ENCODE peak calls at places on chromosomes 2 and 18, in seven cellular contexts. W, P, Q, J, T, D and Z are unnamed samples.

GRCh38 chr2:26172189-26172865 is 561 bp upstream of the GAREM2 start:
- DNase-seq in W (no peak), P (no peak), Q (no peak), D (no peak), T (peak; percentile 41), J (no peak), Z (no peak)

GRCh38 chr2:168348076-168348475 is 100.7 kb upstream of the STK39 start:
- DNase-seq in D (peak; percentile 73), P (peak; percentile 40), W (no peak), Q (no peak), T (peak; percentile 66), J (peak; percentile 57), Z (peak; percentile 47)

GRCh38 chr2:50125230-50125629 is 906.7 kb downstream of the NRXN1 start:
- DNase-seq in W (no peak), P (no peak), Q (no peak), D (no peak), J (no peak), T (no peak), Z (no peak)

GRCh38 chr2:45721150-45721549 is 69.7 kb downstream of the PRKCE start:
- DNase-seq in T (no peak), W (no peak), P (no peak), D (peak; percentile 20), J (no peak), Q (no peak), Z (no peak)

GRCh38 chr2:119282966-119283511 is 59.4 kb downstream of the STEAP3 start:
- DNase-seq in W (no peak), D (no peak), P (no peak), Q (no peak), J (no peak), T (no peak), Z (no peak)

GRCh38 chr2:181984814-181985631 is 630 bp upstream of the PPP1R1C start:
- DNase-seq in D (no peak), J (no peak), P (no peak), W (no peak), Q (no peak), T (no peak), Z (no peak)

GRCh38 chr2:33238111-33238510 is 238.3 kb upstream of the RASGRP3 start:
- DNase-seq in Q (no peak), D (no peak), J (no peak), T (no peak), P (no peak), W (no peak), Z (no peak)

GRCh38 chr18:53817976-53818950 is 406.2 kb downstream of the MBD2 start:
- DNase-seq in P (no peak), D (no peak), Q (no peak), W (no peak), J (no peak), T (no peak), Z (no peak)

GRCh38 chr2:12764075-12764722 is 47.5 kb downstream of the TRIB2 start:
- DNase-seq in J (no peak), Q (no peak), P (no peak), T (no peak), W (no peak), D (no peak), Z (no peak)

GRCh38 chr2:16623046-16623445 is 42.6 kb downstream of the CYRIA start:
- DNase-seq in T (no peak), P (no peak), W (no peak), Q (no peak), D (no peak), J (no peak), Z (no peak)

GRCh38 chr18:28802546-28802945 is 625.6 kb upstream of the CDH2 start:
- DNase-seq in W (no peak), P (no peak), J (no peak), T (no peak), D (no peak), Q (no peak), Z (no peak)

GRCh38 chr2:120489023-120489422 is 143.1 kb downstream of the INHBB start:
- DNase-seq in D (no peak), W (no peak), J (no peak), T (no peak), P (no peak), Q (no peak), Z (no peak)

GRCh38 chr2:120486441-120486840 is 140.5 kb downstream of the INHBB start:
- DNase-seq in T (no peak), W (no peak), P (no peak), Q (no peak), J (no peak), D (no peak), Z (peak; percentile 72)

GRCh38 chr2:120486946-120487345 is 141.0 kb downstream of the INHBB start:
- DNase-seq in T (peak; percentile 9), Q (no peak), P (no peak), W (no peak), J (no peak), D (peak; percentile 80), Z (no peak)

GRCh38 chr2:120490091-120490798 is 144.3 kb downstream of the INHBB start:
- DNase-seq in Q (no peak), D (no peak), P (no peak), W (no peak), T (no peak), J (no peak), Z (no peak)

DNA sequence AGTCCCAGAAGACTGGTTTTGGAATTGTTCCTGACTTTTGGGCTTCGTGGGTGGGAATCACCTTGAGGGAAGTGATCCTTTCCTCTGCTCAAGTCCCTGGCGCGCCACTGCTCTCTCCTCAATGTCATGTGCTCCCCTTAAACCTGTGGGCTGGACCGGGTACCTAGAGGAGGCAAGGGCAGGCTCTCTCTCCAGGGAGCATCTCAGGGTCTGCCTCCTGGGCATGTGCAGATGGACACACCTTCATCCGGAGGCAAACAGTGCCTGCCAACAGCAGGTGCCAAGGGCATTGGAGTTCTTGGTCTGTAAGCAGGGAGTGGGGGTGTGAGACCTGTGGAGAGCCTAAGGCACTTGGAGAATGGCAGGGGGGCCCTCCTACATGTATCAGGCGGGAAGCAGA is 142.6 kb downstream of the INHBB start:
- DNase-seq in W (no peak), Q (no peak), P (no peak), J (no peak), T (no peak), D (no peak), Z (no peak)
- TF ChIP-seq JUND in W (no peak), Q (no peak), P (no peak), J (no peak), T (no peak), D (no peak), Z (no peak)

GRCh38 chr2:120715941-120716340 is 19.7 kb upstream of the GLI2 start:
- DNase-seq in Q (no peak), T (no peak), J (no peak), D (no peak), P (no peak), W (no peak), Z (no peak)
- TF ChIP-seq JUND in Q (no peak), T (no peak), J (no peak), D (no peak), P (no peak), W (no peak), Z (no peak)

GRCh38 chr2:226649871-226650660 is 149.6 kb downstream of the IRS1 start:
- DNase-seq in D (peak; percentile 90), Q (peak; percentile 33), P (no peak), J (peak; percentile 97), T (peak; percentile 17), W (peak; percentile 56), Z (peak; percentile 22)
- TF ChIP-seq JUND in D (peak; percentile 99), Q (no peak), P (peak; percentile 62), J (no peak), T (peak; percentile 65), W (peak; percentile 96), Z (no peak)

GRCh38 chr18:63514326-63514725 is 27.8 kb upstream of the SERPINB12 start:
- DNase-seq in W (no peak), P (no peak), D (no peak), Q (no peak), T (no peak), J (no peak), Z (no peak)

GRCh38 chr18:63515799-63516198 is 26.4 kb upstream of the SERPINB12 start:
- DNase-seq in T (no peak), D (no peak), J (no peak), W (no peak), Q (no peak), P (no peak), Z (no peak)

GRCh38 chr18:63515279-63515678 is 26.9 kb upstream of the SERPINB12 start:
- DNase-seq in Q (no peak), D (no peak), J (no peak), T (no peak), P (no peak), W (no peak), Z (no peak)

GRCh38 chr18:63520053-63520452 is 22.1 kb upstream of the SERPINB12 start:
- DNase-seq in P (no peak), T (no peak), W (no peak), D (no peak), Q (no peak), J (no peak), Z (no peak)

DNA sequence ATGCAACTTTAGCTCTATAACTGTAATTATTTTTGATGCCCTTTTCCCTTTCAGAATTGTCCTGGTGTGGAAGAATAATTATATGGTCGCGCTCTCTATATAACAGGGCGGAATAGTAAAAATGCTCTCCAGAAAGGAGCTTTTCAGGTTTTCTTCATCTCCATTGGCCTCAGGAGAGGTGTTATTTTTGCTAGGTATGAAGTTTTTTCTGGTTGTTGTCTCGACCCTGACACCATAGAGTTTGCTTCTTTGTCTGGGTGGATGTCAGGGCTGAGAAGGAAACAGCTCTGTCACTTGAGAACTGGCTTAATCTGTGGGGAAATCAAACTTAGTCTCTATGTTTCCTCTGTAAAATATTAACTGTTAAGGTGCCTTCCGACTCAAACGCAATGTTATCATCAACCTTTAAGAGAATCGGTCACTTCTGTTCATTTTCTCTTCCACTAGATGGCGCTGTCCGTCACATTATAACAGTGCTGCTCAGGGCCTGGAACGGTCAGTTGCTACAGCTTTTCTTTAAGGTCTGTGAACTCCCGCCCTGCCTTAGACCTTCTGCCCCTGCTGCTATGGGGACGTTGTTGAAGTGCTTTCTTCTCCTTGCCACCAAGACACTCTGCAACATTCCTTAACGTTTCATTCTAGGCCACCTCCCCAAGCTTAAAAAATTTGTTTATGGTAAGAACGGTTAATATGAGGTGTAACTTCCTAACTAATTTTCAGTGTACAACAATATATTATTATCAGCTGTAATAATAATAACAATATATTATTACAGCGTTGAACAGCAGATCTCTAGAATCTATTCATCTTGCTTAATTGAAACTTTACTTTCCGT is 23.8 kb upstream of the SERPINB12 start:
- DNase-seq in W (peak; percentile 60), D (peak; percentile 75), J (peak; percentile 78), T (peak; percentile 77), Q (peak; percentile 16), P (peak; percentile 35), Z (peak; percentile 1)
- TF ChIP-seq JUND in W (no peak), D (no peak), J (no peak), T (no peak), Q (no peak), P (no peak), Z (no peak)

DNA sequence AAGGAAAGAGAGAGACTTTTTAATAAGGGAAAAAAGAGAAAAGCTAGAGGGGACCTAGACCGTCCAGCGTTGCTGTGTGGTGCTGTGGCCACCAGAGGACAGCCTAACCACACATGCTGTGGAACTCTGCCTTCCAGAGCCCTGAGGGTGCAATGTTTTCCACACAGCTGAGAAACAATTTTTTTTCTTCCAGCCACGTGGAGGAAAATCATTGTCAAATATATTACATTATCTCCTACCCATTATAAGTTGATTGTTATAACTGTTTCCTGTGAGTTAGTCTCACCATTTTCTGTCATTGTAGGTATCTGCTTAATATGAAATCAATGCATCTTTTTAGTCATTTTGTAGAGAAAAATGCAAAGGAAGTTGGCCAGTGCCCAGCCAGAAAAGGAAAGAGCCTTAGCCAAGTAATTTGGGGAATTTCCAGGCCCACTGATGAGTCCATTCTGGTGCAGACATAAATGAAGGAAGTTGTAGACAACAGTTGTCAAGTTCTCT is 5.9 kb upstream of the MRPL19 start:
- DNase-seq in W (peak; percentile 72), Q (no peak), D (peak; percentile 56), P (peak; percentile 66), T (peak; percentile 67), J (peak; percentile 40), Z (peak; percentile 67)
- TF ChIP-seq JUND in W (no peak), Q (no peak), D (no peak), P (no peak), T (no peak), J (no peak), Z (no peak)

GRCh38 chr2:230738391-230738811 is 25.8 kb downstream of the CAB39 start:
- DNase-seq in P (no peak), T (no peak), J (no peak), W (no peak), D (peak; percentile 35), Q (no peak), Z (peak; percentile 30)
- TF ChIP-seq JUND in P (no peak), T (no peak), J (no peak), W (no peak), D (no peak), Q (no peak), Z (no peak)